ENCODE peak calls at places on chromosomes 7 and 10, in five cellular contexts. G is keratinocyte, K is HFF-Myc, V is astrocyte of the spinal cord, D is nephron progenitor cell. F is an unnamed sample.
A peak's percentile ranks its signal among the peaks of the same experiment; 100 is the strongest.

GRCh38 chr10:60448246-60448645 is 58.6 kb upstream of the ANK3 start:
- DNase-seq in G (no peak), K (no peak), V (no peak), D (no peak), F (no peak)

GRCh38 chr10:75234017-75234682 is 1.6 kb downstream of the COMTD1 start:
- DNase-seq in G (no peak), K (peak; percentile 63), V (peak; percentile 90), D (peak; percentile 98), F (peak; percentile 94)

GRCh38 chr7:77540402-77540822 is 3.3 kb downstream of the PTPN12 start:
- DNase-seq in G (no peak), K (no peak), V (no peak), D (no peak), F (no peak)

GRCh38 chr7:131007439-131008330 is 273.7 kb upstream of the KLF14 start:
- DNase-seq in G (no peak), K (peak; percentile 65), V (peak; percentile 82), D (peak; percentile 41), F (peak; percentile 37)

GRCh38 chr7:100917018-100917365 is 21.3 kb upstream of the ACHE start:
- DNase-seq in G (no peak), K (no peak), V (no peak), D (no peak), F (no peak)

GRCh38 chr10:112082134-112082533 is 101.4 kb downstream of the GPAM start:
- DNase-seq in G (no peak), K (no peak), V (no peak), D (no peak), F (no peak)

GRCh38 chr7:141920281-141920680 is 4.1 kb downstream of the OR9A4 start:
- DNase-seq in G (peak; percentile 23), K (no peak), V (no peak), D (no peak), F (no peak)

GRCh38 chr10:43873717-43874116 is 225.0 kb upstream of the ZNF32 start:
- DNase-seq in G (no peak), K (no peak), V (no peak), D (no peak), F (no peak)

GRCh38 chr7:22443370-22444180 is 56.4 kb downstream of the STEAP1B start:
- DNase-seq in G (no peak), K (no peak), V (peak; percentile 62), D (no peak), F (no peak)

GRCh38 chr10:132836248-132836831 is 50.4 kb upstream of the NKX6-2 start:
- DNase-seq in G (no peak), K (no peak), V (no peak), D (no peak), F (no peak)

GRCh38 chr10:33401300-33401699 is 66.8 kb upstream of the NRP1 start:
- DNase-seq in G (no peak), K (no peak), V (no peak), D (no peak), F (no peak)

GRCh38 chr10:79153753-79154152 is 85.0 kb downstream of the ZMIZ1 start:
- DNase-seq in G (no peak), K (no peak), V (no peak), D (no peak), F (no peak)

GRCh38 chr7:137909042-137909441 is 62.3 kb upstream of the DGKI start:
- DNase-seq in G (no peak), K (no peak), V (no peak), D (no peak), F (no peak)

GRCh38 chr10:112442063-112442462 is 4.7 kb downstream of the ZDHHC6 start:
- DNase-seq in G (no peak), K (no peak), V (no peak), D (no peak), F (no peak)

GRCh38 chr7:100799037-100799896 is 28.1 kb downstream of the EPHB4 start:
- DNase-seq in G (no peak), K (peak; percentile 42), V (peak; percentile 52), D (peak; percentile 47), F (peak; percentile 60)

GRCh38 chr7:40986351-40986873 is 716.5 kb downstream of the INHBA start:
- DNase-seq in G (no peak), K (no peak), V (peak; percentile 91), D (no peak), F (no peak)

GRCh38 chr7:94588090-94588489 is 67.8 kb downstream of the SGCE start:
- DNase-seq in G (no peak), K (no peak), V (peak; percentile 7), D (no peak), F (no peak)

GRCh38 chr7:101017099-101017777 is 2.6 kb upstream of the MUC17 start:
- DNase-seq in G (peak; percentile 59), K (peak; percentile 73), V (peak; percentile 63), D (peak; percentile 65), F (peak; percentile 73)

GRCh38 chr10:77506517-77506916 is 131.1 kb downstream of the KCNMA1 start:
- DNase-seq in G (no peak), K (no peak), V (peak; percentile 29), D (no peak), F (no peak)

GRCh38 chr10:77507313-77507712 is 130.3 kb downstream of the KCNMA1 start:
- DNase-seq in G (no peak), K (no peak), V (no peak), D (no peak), F (no peak)

GRCh38 chr10:77504870-77505257 is 132.7 kb downstream of the KCNMA1 start:
- DNase-seq in G (peak; percentile 85), K (no peak), V (peak; percentile 47), D (no peak), F (no peak)

GRCh38 chr10:77504196-77504869 is 133.3 kb downstream of the KCNMA1 start:
- DNase-seq in G (no peak), K (no peak), V (peak; percentile 58), D (no peak), F (no peak)

DNA sequence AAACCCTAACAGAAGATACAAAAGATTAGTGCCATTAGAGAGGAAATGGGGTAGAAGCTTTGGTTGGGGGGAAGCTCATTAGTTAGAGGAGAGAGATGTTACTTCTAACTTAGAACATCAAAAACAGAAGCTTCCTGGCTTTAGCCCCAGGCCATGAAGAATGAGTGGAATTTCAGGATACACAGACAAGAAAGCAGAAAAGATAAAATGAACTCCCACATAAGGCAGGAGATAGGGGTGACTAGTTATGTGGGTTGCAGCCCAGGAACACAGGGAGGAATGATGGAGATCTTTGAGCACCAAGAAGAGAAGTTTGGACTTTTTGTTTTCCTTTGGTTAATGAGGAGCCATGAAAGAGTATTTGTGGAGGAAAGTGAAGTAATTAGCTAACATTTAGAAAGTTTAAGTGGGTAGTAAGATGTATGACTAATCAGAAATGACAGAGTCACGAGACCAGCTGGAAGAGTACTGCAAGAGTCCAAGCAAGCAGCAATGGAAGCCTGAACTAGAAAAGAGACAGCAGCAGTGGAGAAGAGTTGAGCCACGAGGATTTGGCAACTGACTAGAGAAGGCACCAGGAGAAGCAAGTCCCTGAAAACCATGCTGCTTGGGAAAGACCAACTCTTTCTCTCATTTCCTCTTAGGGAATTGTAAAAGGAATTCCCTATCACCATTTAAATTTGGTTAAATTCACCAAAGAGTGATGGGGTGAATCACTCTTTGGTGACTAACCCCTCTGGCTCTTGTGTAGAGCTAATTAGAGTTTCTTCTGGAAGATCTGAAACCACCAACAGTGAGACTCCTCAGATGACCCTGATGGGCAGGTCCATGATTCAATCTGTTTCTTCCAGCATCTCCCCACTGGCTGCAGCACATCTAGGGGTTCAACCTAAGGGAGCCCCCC is 131.9 kb downstream of the KCNMA1 start:
- DNase-seq in G (peak; percentile 71), K (no peak), V (peak; percentile 93), D (no peak), F (no peak)
- TF ChIP-seq CTCF in G (no peak), K (no peak), V (no peak), D (no peak), F (no peak)

DNA sequence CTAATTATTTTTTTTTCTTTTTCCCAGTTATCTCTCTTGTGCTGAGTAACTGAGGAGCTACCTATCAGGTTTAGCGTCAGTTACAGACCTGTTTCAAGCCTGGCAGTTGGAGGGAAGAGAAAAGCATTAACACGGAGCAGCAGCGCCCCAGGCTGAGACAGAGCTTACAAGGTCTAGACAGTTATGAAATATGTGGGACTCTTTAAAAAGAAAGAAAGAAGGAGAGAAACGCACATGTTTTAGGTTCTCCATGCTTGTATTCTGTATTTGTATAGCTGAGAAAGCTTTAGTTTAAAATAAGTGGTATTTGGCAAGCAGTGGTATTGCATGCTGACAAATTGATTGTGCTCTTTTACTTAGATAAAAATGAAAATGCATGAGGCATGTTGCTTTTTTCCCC is 157.6 kb downstream of the GRK5 start:
- DNase-seq in G (no peak), K (no peak), V (peak; percentile 54), D (no peak), F (no peak)
- TF ChIP-seq CTCF in G (peak; percentile 17), K (peak; percentile 7), V (peak; percentile 27), D (no peak), F (no peak)

GRCh38 chr7:153886506-153887391 is 165.4 kb upstream of the DPP6 start:
- DNase-seq in G (no peak), K (no peak), V (peak; percentile 0), D (peak; percentile 25), F (no peak)
- TF ChIP-seq CTCF in G (no peak), K (no peak), V (no peak), D (no peak), F (no peak)

GRCh38 chr7:996089-996872 is 13.3 kb downstream of the CYP2W1 start:
- DNase-seq in G (no peak), K (no peak), V (no peak), D (no peak), F (peak; percentile 20)

GRCh38 chr7:995571-995970 is 12.6 kb downstream of the CYP2W1 start:
- DNase-seq in G (no peak), K (no peak), V (no peak), D (no peak), F (peak; percentile 15)

GRCh38 chr7:999921-1000593 is 17.1 kb downstream of the CYP2W1 start:
- DNase-seq in G (no peak), K (no peak), V (no peak), D (no peak), F (peak; percentile 37)

GRCh38 chr7:999149-999883 is 16.3 kb downstream of the CYP2W1 start:
- DNase-seq in G (no peak), K (no peak), V (no peak), D (no peak), F (no peak)

GRCh38 chr7:997404-998395 is 14.7 kb downstream of the CYP2W1 start:
- DNase-seq in G (no peak), K (no peak), V (no peak), D (no peak), F (peak; percentile 56)
- TF ChIP-seq CTCF in G (no peak), K (no peak), V (no peak), D (no peak), F (peak; percentile 36)

F was measured in glutamatergic neuron.